ENCODE peak calls at places on chromosome 22, in ten cellular contexts. T, G, M, S, E, K, Q, B, R and U are unnamed samples. For H3K27me3, the result is how much of the 10 kb centered on the place peaks cover.

GRCh38 chr22:24758164-24758799 is 16.2 kb downstream of the PIWIL3 start:
- DNase-seq in Q (peak), R (peak), E (no peak), G (peak), T (peak), M (peak), S (peak), K (peak), B (peak), U (no peak)

GRCh38 chr22:48551061-48551460 is 1276.6 kb downstream of the BRD1 start:
- DNase-seq in G (no peak), M (no peak), S (no peak), Q (no peak), T (no peak), B (no peak), K (no peak), E (no peak), R (no peak), U (no peak)

GRCh38 chr22:30420401-30421178 is 5.0 kb upstream of the MTFP1 start:
- DNase-seq in G (no peak), Q (no peak), E (no peak), S (peak), K (no peak), R (no peak), T (no peak), B (peak), M (no peak), U (peak)

GRCh38 chr22:49790912-49791311 is 36.8 kb downstream of the BRD1 start:
- DNase-seq in E (no peak), B (no peak), Q (no peak), S (no peak), M (no peak), G (no peak), T (peak), R (no peak), K (no peak), U (no peak)

GRCh38 chr22:28435271-28435825 is 244.3 kb downstream of the TTC28 start:
- DNase-seq in Q (no peak), T (no peak), R (peak), S (no peak), M (peak), E (no peak), B (no peak), G (peak), K (no peak), U (no peak)

GRCh38 chr22:27474711-27475547 is 326.6 kb downstream of the MN1 start:
- DNase-seq in R (no peak), B (peak), K (no peak), Q (peak), T (no peak), S (peak), M (no peak), G (no peak), E (no peak), U (peak)

GRCh38 chr22:45804319-45804985 is 132.8 kb downstream of the ATXN10 start:
- DNase-seq in Q (no peak), R (no peak), S (no peak), T (no peak), E (no peak), M (no peak), K (no peak), B (no peak), G (no peak), U (no peak)

GRCh38 chr22:47175761-47176359 is 413.4 kb downstream of the TBC1D22A start:
- DNase-seq in B (no peak), K (peak), M (peak), T (no peak), G (no peak), Q (no peak), R (no peak), E (peak), S (no peak), U (no peak)

GRCh38 chr22:31120642-31121041 is 2.1 kb upstream of the INPP5J start:
- DNase-seq in K (no peak), S (no peak), Q (no peak), E (no peak), R (no peak), T (no peak), G (no peak), M (no peak), B (no peak), U (no peak)

GRCh38 chr22:44931766-44932165 is 78.0 kb downstream of the PHF21B start:
- DNase-seq in S (no peak), E (no peak), Q (no peak), K (no peak), R (no peak), T (no peak), B (no peak), M (no peak), G (no peak), U (no peak)

GRCh38 chr22:48941903-48942625 is 885.6 kb downstream of the BRD1 start:
- DNase-seq in K (no peak), B (no peak), E (peak), G (no peak), M (peak), Q (no peak), S (no peak), T (no peak), R (peak), U (no peak)

GRCh38 chr22:50138036-50138435 is 32.5 kb upstream of the PANX2 start:
- DNase-seq in S (no peak), M (no peak), Q (no peak), G (no peak), K (no peak), B (no peak), E (no peak), R (no peak), T (no peak), U (no peak)

GRCh38 chr22:18156878-18157713 is 7.1 kb downstream of the USP18 start:
- DNase-seq in G (peak), B (peak), R (peak), S (peak), T (peak), Q (peak), M (peak), K (peak), E (peak), U (peak)

GRCh38 chr22:42440728-42441127 is 8.5 kb upstream of the NFAM1 start:
- DNase-seq in Q (no peak), R (no peak), T (no peak), S (no peak), G (no peak), E (no peak), M (no peak), K (no peak), B (no peak), U (no peak)
- H3K4me3 ChIP-seq in Q (no peak), R (no peak), T (no peak), S (no peak), G (no peak), E (no peak), M (no peak), K (no peak), B (no peak), U (no peak)

GRCh38 chr22:19765477-19766234 is 5.1 kb downstream of the TBX1 start:
- DNase-seq in B (no peak), T (no peak), K (no peak), R (no peak), G (no peak), Q (no peak), E (no peak), M (no peak), S (no peak), U (no peak)

GRCh38 chr22:19764636-19765476 is 4.3 kb downstream of the TBX1 start:
- DNase-seq in B (no peak), M (no peak), G (no peak), E (no peak), K (no peak), T (no peak), S (no peak), Q (no peak), R (no peak), U (no peak)

GRCh38 chr22:19766235-19766505 is 5.6 kb downstream of the TBX1 start:
- DNase-seq in E (no peak), K (no peak), R (no peak), B (no peak), M (no peak), G (no peak), T (no peak), Q (no peak), S (no peak), U (no peak)

GRCh38 chr22:19767427-19768380 is 7.1 kb downstream of the TBX1 start:
- DNase-seq in B (no peak), S (no peak), E (no peak), K (no peak), G (peak), M (no peak), R (peak), Q (peak), T (no peak), U (no peak)

GRCh38 chr22:19766506-19767426 is 6.2 kb downstream of the TBX1 start:
- DNase-seq in S (no peak), E (peak), M (peak), T (peak), G (no peak), B (no peak), R (no peak), K (no peak), Q (peak), U (no peak)
- TF ChIP-seq CTCF in S (no peak), E (peak), M (no peak), T (peak), G (peak), B (peak), R (no peak), K (no peak), Q (peak), U (peak)

GRCh38 chr22:19757985-19758895 is 2.3 kb upstream of the TBX1 start:
- DNase-seq in B (no peak), M (no peak), K (no peak), Q (no peak), G (no peak), T (no peak), E (no peak), R (no peak), S (no peak), U (no peak)
- H3K27me3 ChIP-seq in B (half or more), M (half or more), K (half or more), Q (under half), G (half or more), T (half or more), E (half or more), R (under half), S (half or more), U (half or more)

GRCh38 chr22:41415554-41415953 is 31.0 kb downstream of the TOB2 start:
- DNase-seq in R (no peak), T (no peak), E (no peak), G (no peak), B (no peak), K (no peak), S (no peak), Q (no peak), M (no peak), U (no peak)
- H3K4me3 ChIP-seq in R (no peak), T (no peak), E (peak), G (peak), B (no peak), K (no peak), S (no peak), Q (no peak), M (no peak), U (no peak)

DNA sequence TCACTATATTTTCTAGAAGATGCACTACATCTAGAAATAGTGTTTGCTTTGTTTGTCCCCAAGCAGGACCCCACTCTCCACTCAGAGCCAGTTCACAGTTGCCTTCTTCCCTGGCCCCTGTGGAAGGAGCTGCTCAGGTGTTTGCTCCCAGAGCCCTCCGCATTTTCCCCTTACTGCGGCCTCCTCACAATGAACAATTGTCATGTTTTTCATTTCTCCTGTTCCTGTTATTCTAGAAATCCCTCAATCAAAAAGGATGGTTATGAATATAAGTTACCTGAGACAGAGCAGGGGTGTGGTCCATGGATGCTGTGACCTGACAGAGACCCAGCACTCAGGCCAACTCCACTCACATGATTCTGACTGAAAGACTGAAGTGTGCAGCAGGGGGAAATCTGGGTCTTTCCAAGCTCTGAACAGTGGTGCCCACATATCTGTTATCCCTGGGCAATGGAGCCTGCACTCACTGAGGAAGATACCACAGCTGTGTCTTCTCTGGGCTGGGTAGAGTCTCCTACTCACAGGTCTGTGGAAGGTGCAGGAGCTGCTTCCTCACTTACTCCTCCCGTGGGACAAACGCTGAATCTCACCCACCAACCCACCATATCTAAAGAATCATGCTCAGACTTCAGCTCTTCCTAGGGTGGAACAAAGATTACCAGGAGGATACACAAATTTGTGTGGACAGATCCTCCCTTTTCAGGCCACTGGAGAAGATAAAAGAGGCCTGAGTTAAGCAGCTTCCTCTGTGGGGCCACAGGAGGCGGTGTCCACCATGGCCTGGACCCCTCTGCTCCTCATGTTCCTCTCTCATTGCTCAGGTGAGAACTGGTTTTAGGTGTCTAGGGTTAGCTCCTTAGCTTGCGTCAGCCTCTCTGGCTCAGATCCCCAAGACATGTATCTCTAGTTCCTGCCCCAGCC is 87.1 kb upstream of the TOP3B start:
- DNase-seq in K (no peak), B (no peak), G (no peak), S (no peak), R (no peak), M (no peak), E (no peak), T (no peak), Q (no peak), U (no peak)
- TF ChIP-seq CTCF in K (no peak), B (no peak), G (no peak), S (no peak), R (no peak), M (no peak), E (no peak), T (no peak), Q (no peak), U (no peak)

GRCh38 chr22:36580371-36580770 is 51.4 kb upstream of the EIF3D start:
- DNase-seq in M (no peak), R (no peak), Q (no peak), E (no peak), S (no peak), K (no peak), G (no peak), T (no peak), B (no peak), U (no peak)
- H3K27me3 ChIP-seq in M (under half), R (under half), Q (under half), E (under half), S (under half), K (under half), G (under half), T (under half), B (under half), U (under half)

GRCh38 chr22:38127869-38128268 is 17.4 kb upstream of the BAIAP2L2 start:
- DNase-seq in S (no peak), R (no peak), B (no peak), Q (no peak), K (no peak), G (no peak), T (no peak), M (no peak), E (no peak), U (no peak)
- H3K4me3 ChIP-seq in S (no peak), R (no peak), B (no peak), Q (no peak), K (no peak), G (no peak), T (no peak), M (no peak), E (no peak), U (no peak)

GRCh38 chr22:21725956-21726649 is 9.5 kb downstream of the YPEL1 start:
- DNase-seq in E (no peak), M (no peak), T (no peak), R (no peak), S (no peak), K (no peak), B (no peak), Q (no peak), G (no peak), U (no peak)

GRCh38 chr22:21728270-21728669 is 7.3 kb downstream of the YPEL1 start:
- DNase-seq in S (no peak), G (no peak), E (no peak), M (no peak), T (no peak), K (no peak), R (no peak), Q (no peak), B (no peak), U (no peak)

GRCh38 chr22:21727159-21727558 is 8.4 kb downstream of the YPEL1 start:
- DNase-seq in R (no peak), Q (no peak), S (no peak), E (no peak), B (no peak), M (no peak), K (no peak), G (no peak), T (no peak), U (no peak)

GRCh38 chr22:21727768-21728167 is 7.8 kb downstream of the YPEL1 start:
- DNase-seq in R (no peak), E (no peak), G (no peak), B (no peak), Q (no peak), K (no peak), T (no peak), M (no peak), S (no peak), U (no peak)

DNA sequence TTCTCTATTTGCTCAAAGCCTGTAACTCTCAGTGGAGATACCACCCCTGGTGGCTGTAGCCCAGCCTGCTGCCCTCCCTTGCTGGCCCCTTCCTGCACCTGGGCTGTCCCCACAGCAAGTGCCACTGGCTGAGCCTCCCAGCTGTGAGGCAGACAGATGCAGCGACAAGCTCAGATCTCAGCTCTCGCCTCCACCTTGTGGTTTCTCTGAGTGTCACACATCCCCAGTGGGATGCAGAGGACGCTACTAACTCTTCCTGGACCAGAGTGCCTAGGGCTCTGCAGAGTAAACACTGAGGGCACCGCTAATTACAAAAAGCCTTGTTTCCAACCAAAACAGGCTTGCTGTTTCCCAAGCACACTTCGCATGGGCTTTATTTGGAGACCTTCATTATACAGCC is 8.9 kb downstream of the YPEL1 start:
- DNase-seq in T (peak), B (no peak), Q (peak), G (no peak), E (no peak), R (no peak), S (no peak), M (peak), K (no peak), U (no peak)
- TF ChIP-seq CTCF in T (no peak), B (no peak), Q (no peak), G (no peak), E (peak), R (no peak), S (peak), M (no peak), K (no peak), U (no peak)

GRCh38 chr22:39991164-39991860 is 3.4 kb upstream of the FAM83F start:
- DNase-seq in K (no peak), B (no peak), Q (no peak), T (no peak), S (no peak), R (no peak), G (no peak), M (no peak), E (no peak), U (no peak)
- H3K27me3 ChIP-seq in K (under half), B (under half), Q (under half), T (under half), S (under half), R (under half), G (under half), M (under half), E (under half), U (under half)